ENCODE peak calls at places on chromosomes 13 and 19, in eight cellular contexts. W is neural progenitor cell; U is CD8-positive, alpha-beta memory T cell; T is uterus; J is breast epithelium; K is ascending aorta; C is GM23248; Z is cardiac muscle cell. Y is an unnamed sample.
A peak's percentile ranks its signal among the peaks of the same experiment; 100 is the strongest.

GRCh38 chr13:99971576-99972189 is at the start of gene ZIC5:
- DNase-seq in C (no peak), Z (no peak), J (no peak), K (no peak), T (no peak), W (peak; percentile 95), U (no peak), Y (no peak)

GRCh38 chr13:44293354-44293753 is 80.3 kb upstream of the SERP2 start:
- DNase-seq in U (no peak), K (peak; percentile 42), C (no peak), Z (no peak), J (no peak), W (no peak), T (no peak), Y (no peak)

GRCh38 chr13:44768233-44768632 is 192.1 kb upstream of the TSC22D1 start:
- DNase-seq in U (no peak), J (no peak), K (no peak), Z (peak; percentile 45), C (no peak), T (no peak), W (no peak), Y (no peak)

GRCh38 chr19:41265376-41266153 is 1.4 kb downstream of the HNRNPUL1 start:
- DNase-seq in T (no peak), W (peak; percentile 26), K (no peak), U (peak; percentile 15), J (peak; percentile 55), Z (peak; percentile 25), C (peak; percentile 63), Y (no peak)

GRCh38 chr13:88601949-88602348 is 930.8 kb downstream of the SLITRK5 start:
- DNase-seq in T (no peak), C (no peak), K (no peak), U (no peak), Z (no peak), J (no peak), W (no peak), Y (no peak)

GRCh38 chr13:36884235-36884634 is 35.8 kb downstream of the SMAD9 start:
- DNase-seq in K (no peak), U (no peak), Z (no peak), C (no peak), W (no peak), T (no peak), J (no peak), Y (no peak)

GRCh38 chr13:28558126-28558525 is 63.2 kb upstream of the FLT1 start:
- DNase-seq in J (no peak), T (no peak), W (no peak), Z (peak; percentile 90), K (no peak), U (no peak), C (peak; percentile 88), Y (no peak)

GRCh38 chr19:30293051-30293785 is 79.0 kb upstream of the ZNF536 start:
- DNase-seq in U (no peak), C (no peak), Z (no peak), T (no peak), W (no peak), J (no peak), K (no peak), Y (no peak)

GRCh38 chr13:110268576-110269185 is 38.3 kb downstream of the COL4A1 start:
- DNase-seq in K (peak; percentile 64), W (no peak), J (no peak), C (no peak), T (no peak), Z (no peak), U (no peak), Y (peak; percentile 7)

GRCh38 chr13:27599845-27600553 is 20.3 kb downstream of the LNX2 start:
- DNase-seq in J (no peak), U (no peak), Z (peak; percentile 80), C (peak; percentile 65), K (no peak), W (no peak), T (no peak), Y (peak; percentile 30)

GRCh38 chr13:113729329-113730019 is 29.6 kb upstream of the TMEM255B start:
- DNase-seq in W (no peak), K (no peak), T (no peak), U (no peak), C (peak; percentile 57), Z (no peak), J (no peak), Y (peak; percentile 68)

GRCh38 chr19:51079486-51080110 is 3.1 kb downstream of the KLK14 start:
- DNase-seq in K (no peak), T (no peak), U (no peak), Z (peak; percentile 83), C (no peak), W (no peak), J (no peak), Y (peak; percentile 89)

GRCh38 chr19:39679791-39680168 is 24.1 kb downstream of the LGALS16 start:
- DNase-seq in K (no peak), U (no peak), W (no peak), Z (no peak), C (no peak), J (no peak), T (no peak), Y (no peak)

GRCh38 chr19:16325161-16325527 is 518 bp downstream of the KLF2 start:
- DNase-seq in U (no peak), J (no peak), Z (no peak), W (peak; percentile 61), K (no peak), C (peak; percentile 63), T (peak; percentile 52), Y (peak; percentile 53)

GRCh38 chr13:106156468-106156867 is 379.0 kb downstream of the EFNB2 start:
- DNase-seq in K (peak; percentile 62), U (no peak), J (no peak), C (peak; percentile 96), Z (peak; percentile 90), T (no peak), W (no peak), Y (no peak)

GRCh38 chr19:44749994-44750393 is 1.5 kb downstream of the BCL3 start:
- DNase-seq in W (no peak), J (no peak), C (no peak), K (no peak), T (no peak), U (no peak), Z (no peak), Y (no peak)
- H3K4me1 ChIP-seq in W (peaks cover 10% of the 10 kb centered on the region), J (peaks cover 23% of the 10 kb centered on the region), C (peaks cover 44% of the 10 kb centered on the region), K (peaks cover 19% of the 10 kb centered on the region), T (peaks cover 13% of the 10 kb centered on the region), U (peaks cover 52% of the 10 kb centered on the region), Z (peaks cover 10% of the 10 kb centered on the region), Y (peaks cover 50% of the 10 kb centered on the region)

DNA sequence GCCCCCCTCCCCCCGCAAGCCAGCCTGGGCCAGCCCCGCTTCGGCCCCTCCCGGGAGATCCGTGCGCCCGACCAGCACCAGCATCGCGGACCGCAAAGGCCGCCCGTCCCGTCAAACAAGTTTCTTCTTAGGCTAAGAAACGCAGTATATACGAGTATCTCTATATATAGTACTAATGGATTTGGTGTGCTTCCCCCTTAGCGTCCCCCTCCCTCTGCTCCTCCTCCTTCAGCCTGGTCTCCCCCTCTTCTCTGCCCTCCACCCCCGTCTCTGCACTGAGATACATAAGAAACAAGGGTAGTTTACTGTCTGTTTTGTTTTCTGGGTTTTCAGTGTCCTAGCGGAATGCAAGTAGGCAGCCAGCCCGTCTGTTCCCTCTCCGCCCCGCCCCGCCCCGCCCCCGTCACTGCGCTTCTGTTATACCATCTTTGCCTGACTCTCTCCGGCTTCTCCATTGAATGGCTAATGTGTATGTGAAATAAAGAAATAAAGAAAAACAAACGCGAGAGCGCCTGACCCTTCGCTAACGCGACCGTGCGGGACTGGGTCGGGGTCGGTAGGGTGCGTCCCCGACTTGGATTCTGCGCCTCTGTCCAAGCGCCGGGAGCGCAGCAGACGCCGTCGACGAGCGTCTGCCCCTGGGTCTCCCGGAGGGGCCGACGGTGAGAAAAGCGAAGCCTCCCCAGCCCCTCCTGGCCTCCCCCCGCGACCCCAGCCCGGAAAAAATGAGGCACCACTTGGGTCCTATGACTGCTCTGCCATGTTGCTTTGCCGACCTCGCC is 4.2 kb downstream of the LYL1 start:
- DNase-seq in T (peak; percentile 55), U (no peak), Z (peak; percentile 77), K (peak; percentile 66), W (peak; percentile 42), J (no peak), C (peak; percentile 77), Y (no peak)
- H3K27ac ChIP-seq in T (peak overlapping the region; percentile 93), U (peak overlapping the region; percentile 82), Z (no peak overlapping the region), K (peak overlapping the region; percentile 71), W (no peak overlapping the region), J (peak overlapping the region; percentile 80), C (peak overlapping the region; percentile 18), Y (peak overlapping the region; percentile 86)

DNA sequence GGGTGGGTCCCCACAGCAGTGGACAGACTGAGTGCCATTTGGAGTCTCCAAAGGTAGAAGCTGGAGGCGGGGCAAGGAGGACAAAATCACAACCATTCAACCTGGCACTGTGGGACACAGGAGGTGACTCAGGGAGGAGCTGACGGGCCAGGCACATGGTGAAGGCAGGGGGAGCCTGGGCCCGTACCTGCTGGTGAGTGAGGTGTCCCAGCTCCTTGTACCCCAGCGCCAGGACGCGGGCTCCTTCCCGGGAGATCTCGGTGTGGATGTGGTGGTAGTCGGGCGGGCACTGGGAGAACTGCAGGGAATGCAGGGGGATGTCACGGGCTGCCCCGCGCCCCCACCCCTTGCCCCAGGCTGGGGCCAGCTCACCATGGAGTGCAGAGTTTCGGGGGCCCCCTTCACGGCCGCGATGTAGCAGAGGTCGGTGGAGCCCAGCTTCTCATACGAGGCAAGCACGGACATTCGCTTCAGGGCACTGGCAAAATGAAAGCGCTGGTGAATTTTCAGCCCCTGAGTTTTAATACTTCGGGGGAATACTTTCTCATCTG is 9.8 kb downstream of the ATP13A1 start:
- DNase-seq in W (no peak), J (no peak), Z (no peak), U (no peak), K (no peak), T (no peak), C (no peak), Y (peak; percentile 18)
- H3K9me3 ChIP-seq in W (no peaks in the 10 kb centered on the region), J (no peaks in the 10 kb centered on the region), Z (no peaks in the 10 kb centered on the region), U (no peaks in the 10 kb centered on the region), K (no peaks in the 10 kb centered on the region), T (no peaks in the 10 kb centered on the region), C (no peaks in the 10 kb centered on the region), Y (no peaks in the 10 kb centered on the region)

GRCh38 chr19:15265214-15265613 is 33.0 kb upstream of the EPHX3 start:
- DNase-seq in T (no peak), U (no peak), C (no peak), K (no peak), W (no peak), J (no peak), Z (no peak), Y (no peak)

GRCh38 chr19:15264933-15265206 is 32.6 kb upstream of the EPHX3 start:
- DNase-seq in T (no peak), W (no peak), U (no peak), J (no peak), Z (no peak), C (no peak), K (no peak), Y (no peak)

GRCh38 chr19:15268192-15268927 is 36.1 kb upstream of the EPHX3 start:
- DNase-seq in K (no peak), C (peak; percentile 15), J (no peak), U (no peak), W (no peak), Z (no peak), T (no peak), Y (no peak)

GRCh38 chr19:15265849-15266248 is 33.6 kb upstream of the EPHX3 start:
- DNase-seq in U (no peak), Z (peak; percentile 99), T (peak; percentile 95), J (peak; percentile 81), W (no peak), C (peak; percentile 94), K (peak; percentile 97), Y (peak; percentile 86)

DNA sequence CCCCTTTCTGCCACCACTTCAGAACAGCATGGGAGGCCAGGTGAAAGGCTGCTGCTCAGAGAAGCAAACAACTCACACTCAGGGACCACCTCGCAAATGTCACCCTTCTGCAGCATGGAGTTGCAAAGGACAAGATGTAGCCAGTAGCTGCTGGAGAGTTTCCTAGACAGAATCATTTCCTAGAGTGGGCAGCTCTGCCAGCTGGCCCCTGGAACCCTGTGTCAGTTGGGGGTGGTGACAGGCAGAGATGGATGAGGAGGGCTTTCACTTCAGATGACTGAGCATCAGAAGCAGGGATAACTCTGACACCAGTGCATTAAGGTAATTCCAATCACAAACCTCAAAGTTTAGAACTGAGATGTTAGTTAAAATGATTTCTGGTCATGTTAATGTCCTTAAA is 34.4 kb upstream of the EPHX3 start:
- DNase-seq in Z (no peak), C (no peak), W (no peak), K (no peak), J (no peak), U (no peak), T (no peak), Y (no peak)
- H3K4me1 ChIP-seq in Z (peaks cover 8% of the 10 kb centered on the region), C (peaks cover 13% of the 10 kb centered on the region), W (no peaks in the 10 kb centered on the region), K (peaks cover 19% of the 10 kb centered on the region), J (peaks cover 19% of the 10 kb centered on the region), U (no peaks in the 10 kb centered on the region), T (peaks cover 28% of the 10 kb centered on the region), Y (peaks cover 24% of the 10 kb centered on the region)